ENCODE peak calls at places on chromosomes 12 and 14, in six cellular contexts. One of them, this sample, is unnamed.
A peak's percentile ranks its signal among the peaks of the same experiment; 100 is the strongest.

GRCh38 chr12:11876301-11876700 is 194.4 kb upstream of the BCL2L14 start:
- DNase-seq in CD8-positive, alpha-beta T cell: no peak
- DNase-seq in lower lobe of right lung: no peak
- DNase-seq in Peyer's patch: no peak
- DNase-seq in colonic mucosa: no peak
- DNase-seq in mucosa of descending colon: no peak
- DNase-seq in this sample: no peak

GRCh38 chr12:50248406-50248805 is 34.9 kb downstream of the LIMA1 start:
- DNase-seq in CD8-positive, alpha-beta T cell: no peak
- DNase-seq in lower lobe of right lung: no peak
- DNase-seq in Peyer's patch: no peak
- DNase-seq in colonic mucosa: no peak
- DNase-seq in mucosa of descending colon: no peak
- DNase-seq in this sample: no peak

GRCh38 chr12:54003625-54004024 is 3.7 kb downstream of the HOXC9 start:
- DNase-seq in CD8-positive, alpha-beta T cell: no peak
- DNase-seq in lower lobe of right lung: no peak
- DNase-seq in Peyer's patch: no peak
- DNase-seq in colonic mucosa: no peak
- DNase-seq in mucosa of descending colon: no peak
- DNase-seq in this sample: no peak

GRCh38 chr14:51592836-51593235 is 58.9 kb upstream of the FRMD6 start:
- DNase-seq in CD8-positive, alpha-beta T cell: no peak
- DNase-seq in lower lobe of right lung: no peak
- DNase-seq in Peyer's patch: no peak
- DNase-seq in colonic mucosa: no peak
- DNase-seq in mucosa of descending colon: no peak
- DNase-seq in this sample: no peak

GRCh38 chr14:89773644-89774316 is 180.8 kb downstream of the EFCAB11 start:
- DNase-seq in CD8-positive, alpha-beta T cell: peak; percentile 19
- DNase-seq in lower lobe of right lung: peak; percentile 82
- DNase-seq in Peyer's patch: peak; percentile 86
- DNase-seq in colonic mucosa: no peak
- DNase-seq in mucosa of descending colon: peak; percentile 39
- DNase-seq in this sample: peak; percentile 67

GRCh38 chr12:1605129-1606020 is 11.0 kb upstream of the FBXL14 start:
- DNase-seq in CD8-positive, alpha-beta T cell: no peak
- DNase-seq in lower lobe of right lung: peak; percentile 77
- DNase-seq in Peyer's patch: peak; percentile 65
- DNase-seq in colonic mucosa: peak; percentile 89
- DNase-seq in mucosa of descending colon: peak; percentile 91
- DNase-seq in this sample: peak; percentile 72

GRCh38 chr12:130806574-130806973 is 32.5 kb downstream of the STX2 start:
- DNase-seq in CD8-positive, alpha-beta T cell: no peak
- DNase-seq in lower lobe of right lung: no peak
- DNase-seq in Peyer's patch: no peak
- DNase-seq in colonic mucosa: no peak
- DNase-seq in mucosa of descending colon: no peak
- DNase-seq in this sample: no peak

GRCh38 chr14:33457617-33458016 is 493.3 kb downstream of the EGLN3 start:
- DNase-seq in CD8-positive, alpha-beta T cell: no peak
- DNase-seq in lower lobe of right lung: no peak
- DNase-seq in Peyer's patch: no peak
- DNase-seq in colonic mucosa: no peak
- DNase-seq in mucosa of descending colon: no peak
- DNase-seq in this sample: no peak

GRCh38 chr14:23562822-23563472 is 4.6 kb downstream of the AP1G2 start:
- DNase-seq in CD8-positive, alpha-beta T cell: no peak
- DNase-seq in lower lobe of right lung: no peak
- DNase-seq in Peyer's patch: peak; percentile 47
- DNase-seq in colonic mucosa: peak; percentile 37
- DNase-seq in mucosa of descending colon: peak; percentile 56
- DNase-seq in this sample: peak; percentile 62

GRCh38 chr14:93042968-93043940 is 72.5 kb downstream of the ITPK1 start:
- DNase-seq in CD8-positive, alpha-beta T cell: no peak
- DNase-seq in lower lobe of right lung: peak; percentile 90
- DNase-seq in Peyer's patch: no peak
- DNase-seq in colonic mucosa: peak; percentile 94
- DNase-seq in mucosa of descending colon: peak; percentile 92
- DNase-seq in this sample: peak; percentile 96

GRCh38 chr14:95180966-95181733 is 23.8 kb upstream of the DICER1 start:
- DNase-seq in CD8-positive, alpha-beta T cell: no peak
- DNase-seq in lower lobe of right lung: no peak
- DNase-seq in Peyer's patch: no peak
- DNase-seq in colonic mucosa: no peak
- DNase-seq in mucosa of descending colon: no peak
- DNase-seq in this sample: no peak

GRCh38 chr12:4272976-4273650 is 449 bp upstream of the CCND2 start:
- DNase-seq in CD8-positive, alpha-beta T cell: no peak
- DNase-seq in lower lobe of right lung: no peak
- DNase-seq in Peyer's patch: peak; percentile 46
- DNase-seq in colonic mucosa: no peak
- DNase-seq in mucosa of descending colon: no peak
- DNase-seq in this sample: no peak

GRCh38 chr12:54579696-54580333 is 8.6 kb downstream of the PPP1R1A start:
- DNase-seq in CD8-positive, alpha-beta T cell: peak; percentile 66
- DNase-seq in lower lobe of right lung: peak; percentile 85
- DNase-seq in Peyer's patch: peak; percentile 72
- DNase-seq in colonic mucosa: peak; percentile 85
- DNase-seq in mucosa of descending colon: peak; percentile 91
- DNase-seq in this sample: peak; percentile 92

GRCh38 chr12:76786986-76787385 is 23.1 kb downstream of the ZDHHC17 start:
- DNase-seq in CD8-positive, alpha-beta T cell: no peak
- DNase-seq in lower lobe of right lung: no peak
- DNase-seq in Peyer's patch: no peak
- DNase-seq in colonic mucosa: no peak
- DNase-seq in mucosa of descending colon: no peak
- DNase-seq in this sample: no peak

GRCh38 chr14:57610631-57611030 is 117.0 kb upstream of the CCDC198 start:
- DNase-seq in CD8-positive, alpha-beta T cell: no peak
- DNase-seq in lower lobe of right lung: no peak
- DNase-seq in Peyer's patch: no peak
- DNase-seq in colonic mucosa: no peak
- DNase-seq in mucosa of descending colon: no peak
- DNase-seq in this sample: no peak

GRCh38 chr12:109109756-109110350 is 6.5 kb upstream of the ACACB start:
- DNase-seq in CD8-positive, alpha-beta T cell: no peak
- DNase-seq in lower lobe of right lung: no peak
- DNase-seq in Peyer's patch: no peak
- DNase-seq in colonic mucosa: no peak
- DNase-seq in mucosa of descending colon: no peak
- DNase-seq in this sample: no peak

GRCh38 chr14:54216827-54217226 is 180.0 kb upstream of the CDKN3 start:
- DNase-seq in CD8-positive, alpha-beta T cell: no peak
- DNase-seq in lower lobe of right lung: no peak
- DNase-seq in Peyer's patch: no peak
- DNase-seq in colonic mucosa: no peak
- DNase-seq in mucosa of descending colon: no peak
- DNase-seq in this sample: no peak

GRCh38 chr14:96126339-96126770 is 78.3 kb upstream of the BDKRB2 start:
- DNase-seq in CD8-positive, alpha-beta T cell: peak; percentile 17
- DNase-seq in lower lobe of right lung: no peak
- DNase-seq in Peyer's patch: no peak
- DNase-seq in colonic mucosa: peak; percentile 12
- DNase-seq in mucosa of descending colon: no peak
- DNase-seq in this sample: no peak

GRCh38 chr14:59484611-59485174 is 376 bp downstream of the JKAMP start:
- DNase-seq in CD8-positive, alpha-beta T cell: no peak
- DNase-seq in lower lobe of right lung: no peak
- DNase-seq in Peyer's patch: no peak
- DNase-seq in colonic mucosa: no peak
- DNase-seq in mucosa of descending colon: no peak
- DNase-seq in this sample: no peak

GRCh38 chr14:51258280-51258679 is 18.2 kb downstream of the TMX1 start:
- DNase-seq in CD8-positive, alpha-beta T cell: no peak
- DNase-seq in lower lobe of right lung: no peak
- DNase-seq in Peyer's patch: no peak
- DNase-seq in colonic mucosa: no peak
- DNase-seq in mucosa of descending colon: no peak
- DNase-seq in this sample: no peak

GRCh38 chr14:54493293-54493692 is 4.5 kb upstream of the GMFB start:
- DNase-seq in CD8-positive, alpha-beta T cell: no peak
- DNase-seq in lower lobe of right lung: no peak
- DNase-seq in Peyer's patch: no peak
- DNase-seq in colonic mucosa: no peak
- DNase-seq in mucosa of descending colon: peak; percentile 48
- DNase-seq in this sample: peak; percentile 12

GRCh38 chr14:51962678-51963077 is 26.7 kb upstream of the RTRAF start:
- DNase-seq in CD8-positive, alpha-beta T cell: no peak
- DNase-seq in lower lobe of right lung: no peak
- DNase-seq in Peyer's patch: no peak
- DNase-seq in colonic mucosa: no peak
- DNase-seq in mucosa of descending colon: no peak
- DNase-seq in this sample: no peak

GRCh38 chr14:104717646-104718045 is 6.4 kb upstream of the ADSS1 start:
- DNase-seq in CD8-positive, alpha-beta T cell: no peak
- DNase-seq in lower lobe of right lung: no peak
- DNase-seq in Peyer's patch: peak; percentile 26
- DNase-seq in colonic mucosa: no peak
- DNase-seq in mucosa of descending colon: no peak
- DNase-seq in this sample: no peak

GRCh38 chr12:57470970-57471656 is 8.6 kb downstream of the ARHGAP9 start:
- DNase-seq in CD8-positive, alpha-beta T cell: no peak
- DNase-seq in lower lobe of right lung: no peak
- DNase-seq in Peyer's patch: no peak
- DNase-seq in colonic mucosa: peak; percentile 58
- DNase-seq in mucosa of descending colon: peak; percentile 64
- DNase-seq in this sample: no peak

GRCh38 chr14:100305446-100306255 is 593 bp downstream of the SLC25A29 start:
- DNase-seq in CD8-positive, alpha-beta T cell: no peak
- DNase-seq in lower lobe of right lung: peak; percentile 75
- DNase-seq in Peyer's patch: peak; percentile 29
- DNase-seq in colonic mucosa: peak; percentile 62
- DNase-seq in mucosa of descending colon: peak; percentile 44
- DNase-seq in this sample: peak; percentile 28

GRCh38 chr12:117361312-117361670 is at the start of gene NOS1:
- DNase-seq in CD8-positive, alpha-beta T cell: no peak
- DNase-seq in lower lobe of right lung: no peak
- DNase-seq in Peyer's patch: no peak
- DNase-seq in colonic mucosa: no peak
- DNase-seq in mucosa of descending colon: no peak
- DNase-seq in this sample: no peak

GRCh38 chr12:132700212-132700913 is 10.3 kb upstream of the PGAM5 start:
- DNase-seq in CD8-positive, alpha-beta T cell: no peak
- DNase-seq in lower lobe of right lung: no peak
- DNase-seq in Peyer's patch: no peak
- DNase-seq in colonic mucosa: no peak
- DNase-seq in mucosa of descending colon: no peak
- DNase-seq in this sample: no peak

GRCh38 chr12:86254399-86255107 is 1.6 kb downstream of the MGAT4C start:
- DNase-seq in CD8-positive, alpha-beta T cell: no peak
- DNase-seq in lower lobe of right lung: no peak
- DNase-seq in Peyer's patch: no peak
- DNase-seq in colonic mucosa: no peak
- DNase-seq in mucosa of descending colon: no peak
- DNase-seq in this sample: no peak

GRCh38 chr14:93702946-93703345 is 85.3 kb downstream of the PRIMA1 start:
- DNase-seq in CD8-positive, alpha-beta T cell: no peak
- DNase-seq in lower lobe of right lung: no peak
- DNase-seq in Peyer's patch: no peak
- DNase-seq in colonic mucosa: no peak
- DNase-seq in mucosa of descending colon: no peak
- DNase-seq in this sample: no peak

GRCh38 chr12:111386891-111387290 is 18.0 kb upstream of the PHETA1 start:
- DNase-seq in CD8-positive, alpha-beta T cell: no peak
- DNase-seq in lower lobe of right lung: no peak
- DNase-seq in Peyer's patch: no peak
- DNase-seq in colonic mucosa: no peak
- DNase-seq in mucosa of descending colon: no peak
- DNase-seq in this sample: no peak

GRCh38 chr12:41476499-41476898 is 288.4 kb downstream of the PDZRN4 start:
- DNase-seq in CD8-positive, alpha-beta T cell: no peak
- DNase-seq in lower lobe of right lung: no peak
- DNase-seq in Peyer's patch: no peak
- DNase-seq in colonic mucosa: no peak
- DNase-seq in mucosa of descending colon: no peak
- DNase-seq in this sample: no peak

GRCh38 chr12:60263146-60263545 is 667.3 kb downstream of the SLC16A7 start:
- DNase-seq in CD8-positive, alpha-beta T cell: no peak
- DNase-seq in lower lobe of right lung: no peak
- DNase-seq in Peyer's patch: no peak
- DNase-seq in colonic mucosa: no peak
- DNase-seq in mucosa of descending colon: no peak
- DNase-seq in this sample: no peak

GRCh38 chr14:43308411-43308810 is 1198.7 kb downstream of the FSCB start:
- DNase-seq in CD8-positive, alpha-beta T cell: no peak
- DNase-seq in lower lobe of right lung: no peak
- DNase-seq in Peyer's patch: no peak
- DNase-seq in colonic mucosa: no peak
- DNase-seq in mucosa of descending colon: no peak
- DNase-seq in this sample: no peak

GRCh38 chr12:5689773-5690172 is 255.3 kb downstream of the ANO2 start:
- DNase-seq in CD8-positive, alpha-beta T cell: no peak
- DNase-seq in lower lobe of right lung: no peak
- DNase-seq in Peyer's patch: no peak
- DNase-seq in colonic mucosa: no peak
- DNase-seq in mucosa of descending colon: no peak
- DNase-seq in this sample: no peak
- TF ChIP-seq CTCF in CD8-positive, alpha-beta T cell: no peak
- TF ChIP-seq CTCF in lower lobe of right lung: no peak
- TF ChIP-seq CTCF in Peyer's patch: no peak
- TF ChIP-seq CTCF in colonic mucosa: no peak
- TF ChIP-seq CTCF in mucosa of descending colon: no peak
- TF ChIP-seq CTCF in this sample: no peak

GRCh38 chr12:112803620-112804279 is 12.2 kb downstream of the RPH3A start:
- DNase-seq in CD8-positive, alpha-beta T cell: no peak
- DNase-seq in lower lobe of right lung: no peak
- DNase-seq in Peyer's patch: no peak
- DNase-seq in colonic mucosa: no peak
- DNase-seq in mucosa of descending colon: no peak
- DNase-seq in this sample: no peak
- TF ChIP-seq CTCF in CD8-positive, alpha-beta T cell: no peak
- TF ChIP-seq CTCF in lower lobe of right lung: no peak
- TF ChIP-seq CTCF in Peyer's patch: no peak
- TF ChIP-seq CTCF in colonic mucosa: no peak
- TF ChIP-seq CTCF in mucosa of descending colon: no peak
- TF ChIP-seq CTCF in this sample: no peak

DNA sequence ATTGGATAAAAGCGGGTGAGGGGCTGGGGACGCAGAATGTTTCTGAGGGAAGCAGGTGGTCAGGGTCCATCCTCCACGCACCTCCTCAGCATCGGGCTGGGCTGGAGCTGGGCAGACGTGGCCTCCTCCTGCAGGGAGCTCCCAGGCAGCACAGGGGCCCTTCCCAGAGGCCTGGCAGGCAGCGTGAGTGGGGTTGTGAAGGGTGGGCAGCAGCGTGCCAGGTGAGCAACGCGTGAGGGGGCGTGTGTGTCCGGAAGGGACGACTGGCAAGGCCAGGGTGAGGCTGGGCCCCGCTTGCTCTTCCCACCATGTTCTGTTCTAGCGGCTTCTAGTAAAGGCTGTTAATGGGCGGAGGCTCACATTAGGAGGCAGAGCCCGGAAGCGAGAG is 17.1 kb downstream of the ANKRD9 start:
- DNase-seq in CD8-positive, alpha-beta T cell: no peak
- DNase-seq in lower lobe of right lung: peak; percentile 24
- DNase-seq in Peyer's patch: no peak
- DNase-seq in colonic mucosa: no peak
- DNase-seq in mucosa of descending colon: no peak
- DNase-seq in this sample: no peak
- TF ChIP-seq CTCF in CD8-positive, alpha-beta T cell: no peak
- TF ChIP-seq CTCF in lower lobe of right lung: no peak
- TF ChIP-seq CTCF in Peyer's patch: no peak
- TF ChIP-seq CTCF in colonic mucosa: no peak
- TF ChIP-seq CTCF in mucosa of descending colon: no peak
- TF ChIP-seq CTCF in this sample: no peak

GRCh38 chr12:32305163-32305562 is 94.2 kb upstream of the FGD4 start:
- DNase-seq in CD8-positive, alpha-beta T cell: no peak
- DNase-seq in lower lobe of right lung: no peak
- DNase-seq in Peyer's patch: no peak
- DNase-seq in colonic mucosa: no peak
- DNase-seq in mucosa of descending colon: peak; percentile 60
- DNase-seq in this sample: peak; percentile 29
- TF ChIP-seq CTCF in CD8-positive, alpha-beta T cell: peak; percentile 72
- TF ChIP-seq CTCF in lower lobe of right lung: peak; percentile 39
- TF ChIP-seq CTCF in Peyer's patch: peak; percentile 64
- TF ChIP-seq CTCF in colonic mucosa: peak; percentile 20
- TF ChIP-seq CTCF in mucosa of descending colon: no peak
- TF ChIP-seq CTCF in this sample: peak; percentile 51